ENCODE peak calls at places on chromosomes 11 and 22, in four cellular contexts. H, A, G and N are unnamed samples.
A peak's percentile ranks its signal among the peaks of the same experiment; 100 is the strongest.

GRCh38 chr11:105000167-105000566 is 22.8 kb downstream of the CASP5 start:
- DNase-seq in H (no peak), G (no peak), A (no peak), N (no peak)

GRCh38 chr11:45390407-45390806 is 104.3 kb upstream of the SYT13 start:
- DNase-seq in G (no peak), H (no peak), A (no peak), N (no peak)

GRCh38 chr11:46106530-46107407 is 14.5 kb downstream of the PHF21A start:
- DNase-seq in G (no peak), A (peak; percentile 75), H (peak; percentile 63), N (no peak)

GRCh38 chr22:23242473-23243001 is 62.2 kb downstream of the BCR start:
- DNase-seq in H (no peak), A (peak; percentile 76), G (no peak), N (no peak)

GRCh38 chr11:8732748-8733241 is 50.2 kb downstream of the RPL27A start:
- DNase-seq in G (no peak), A (no peak), H (no peak), N (no peak)

GRCh38 chr11:9577032-9577431 is 3.6 kb downstream of the WEE1 start:
- DNase-seq in G (no peak), H (no peak), A (no peak), N (no peak)

GRCh38 chr22:42868751-42869251 is 11.7 kb upstream of the ARFGAP3 start:
- DNase-seq in A (no peak), H (no peak), G (no peak), N (no peak)

GRCh38 chr11:102062106-102062505 is 14.9 kb downstream of the CFAP300 start:
- DNase-seq in H (no peak), G (no peak), A (no peak), N (no peak)

GRCh38 chr11:67629386-67630229 is at the start of gene NUDT8:
- DNase-seq in A (peak; percentile 95), H (peak; percentile 87), G (peak; percentile 51), N (peak; percentile 88)

GRCh38 chr11:134339756-134340155 is 8.0 kb downstream of the GLB1L2 start:
- DNase-seq in G (no peak), H (no peak), A (no peak), N (no peak)

GRCh38 chr22:35971418-35972119 is 57.1 kb downstream of the RBFOX2 start:
- DNase-seq in G (no peak), A (no peak), H (no peak), N (no peak)

GRCh38 chr11:116605543-116605942 is 167.2 kb downstream of the BUD13 start:
- DNase-seq in G (no peak), H (peak; percentile 37), A (peak; percentile 62), N (peak; percentile 42)
- TF ChIP-seq SPI1 in G (no peak), H (no peak), A (no peak), N (no peak)

DNA sequence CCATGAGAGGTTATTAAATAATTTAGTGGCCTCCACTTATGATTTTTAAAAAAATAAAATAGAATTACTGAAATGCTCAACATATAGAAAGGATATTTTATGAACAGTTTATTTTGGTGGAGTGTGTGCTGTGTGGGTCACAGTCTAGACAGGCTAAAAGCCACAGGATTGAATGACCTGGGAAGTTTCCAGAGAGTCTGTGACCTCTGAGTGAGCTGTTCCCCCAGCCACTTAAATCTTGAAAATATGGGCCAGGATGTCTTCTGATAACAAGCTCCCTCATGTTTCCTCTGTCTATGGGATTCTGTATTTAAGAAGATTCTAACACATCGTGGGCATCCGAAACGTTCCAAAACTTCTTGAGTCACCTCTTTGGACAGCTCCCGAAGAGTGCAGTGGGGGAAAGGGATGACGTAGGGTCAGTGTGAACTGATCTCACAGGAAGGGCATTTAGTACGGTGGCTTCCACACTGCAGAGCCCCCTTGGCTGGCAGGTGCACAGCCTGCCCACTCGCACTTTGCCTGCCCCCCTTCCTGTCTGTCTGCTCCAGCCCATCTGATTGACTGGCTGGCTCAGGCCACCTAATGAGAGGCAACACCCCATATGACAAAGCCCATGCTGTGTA is 97.3 kb downstream of the NTM start:
- DNase-seq in A (no peak), G (no peak), H (no peak), N (no peak)
- TF ChIP-seq SPI1 in A (no peak), G (no peak), H (no peak), N (no peak)

GRCh38 chr11:132718711-132719641 is 813.3 kb downstream of the OPCML start:
- DNase-seq in G (no peak), H (peak; percentile 33), A (no peak), N (no peak)
- TF ChIP-seq SPI1 in G (no peak), H (no peak), A (no peak), N (no peak)

GRCh38 chr11:10590516-10590915 is 22.1 kb upstream of the LYVE1 start:
- DNase-seq in H (no peak), A (no peak), G (no peak), N (no peak)
- TF ChIP-seq SPI1 in H (no peak), A (no peak), G (no peak), N (no peak)

GRCh38 chr11:92865352-92865751 is 104.1 kb upstream of the MTNR1B start:
- DNase-seq in A (no peak), H (no peak), G (no peak), N (no peak)
- TF ChIP-seq SPI1 in A (no peak), H (no peak), G (no peak), N (no peak)

DNA sequence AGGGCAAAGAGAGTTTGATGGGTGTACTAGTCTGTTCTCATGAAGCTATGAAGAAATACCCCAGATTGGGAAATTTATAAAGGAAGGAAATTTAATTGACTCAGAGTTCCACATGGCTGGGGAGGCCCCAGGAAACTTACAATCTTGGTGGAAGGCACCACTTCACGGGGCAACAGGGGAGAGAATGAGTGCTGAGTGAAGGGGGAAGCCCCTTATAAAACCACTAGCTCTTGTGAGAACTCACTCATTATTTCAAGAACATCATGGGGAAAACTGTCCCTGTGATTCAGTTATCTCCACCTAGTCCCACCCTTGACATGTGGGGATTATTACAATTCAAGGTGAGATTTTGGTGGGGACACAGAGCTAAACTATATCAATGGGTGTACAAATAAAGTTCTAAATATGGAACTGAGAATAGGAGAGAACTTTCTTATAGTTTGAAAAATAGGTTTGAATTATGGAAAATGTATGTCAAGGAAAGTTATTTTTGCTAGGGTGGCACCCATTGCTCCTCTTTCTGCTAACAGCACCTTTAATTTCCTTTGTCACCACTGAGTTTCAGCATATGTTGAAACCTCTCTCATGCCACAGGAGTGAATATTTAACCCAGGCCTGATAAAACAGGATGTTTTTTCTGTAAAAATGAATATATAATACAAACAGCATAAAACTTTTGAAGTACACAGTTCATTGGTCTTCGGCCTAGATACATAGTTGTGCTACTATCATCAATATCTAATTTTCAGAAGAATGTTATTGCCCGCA is 385.7 kb upstream of the ANO5 start:
- DNase-seq in H (no peak), G (no peak), A (no peak), N (no peak)
- TF ChIP-seq SPI1 in H (no peak), G (no peak), A (no peak), N (no peak)

GRCh38 chr22:20246368-20247009 is 21.6 kb downstream of the RTN4R start:
- DNase-seq in H (no peak), G (no peak), A (no peak), N (no peak)

GRCh38 chr22:20247608-20248171 is 20.4 kb downstream of the RTN4R start:
- DNase-seq in G (no peak), A (no peak), H (no peak), N (no peak)

GRCh38 chr22:20245577-20246367 is 22.3 kb downstream of the RTN4R start:
- DNase-seq in G (no peak), H (no peak), A (no peak), N (no peak)

GRCh38 chr22:20248461-20248959 is 19.6 kb downstream of the RTN4R start:
- DNase-seq in G (no peak), A (no peak), H (no peak), N (no peak)

DNA sequence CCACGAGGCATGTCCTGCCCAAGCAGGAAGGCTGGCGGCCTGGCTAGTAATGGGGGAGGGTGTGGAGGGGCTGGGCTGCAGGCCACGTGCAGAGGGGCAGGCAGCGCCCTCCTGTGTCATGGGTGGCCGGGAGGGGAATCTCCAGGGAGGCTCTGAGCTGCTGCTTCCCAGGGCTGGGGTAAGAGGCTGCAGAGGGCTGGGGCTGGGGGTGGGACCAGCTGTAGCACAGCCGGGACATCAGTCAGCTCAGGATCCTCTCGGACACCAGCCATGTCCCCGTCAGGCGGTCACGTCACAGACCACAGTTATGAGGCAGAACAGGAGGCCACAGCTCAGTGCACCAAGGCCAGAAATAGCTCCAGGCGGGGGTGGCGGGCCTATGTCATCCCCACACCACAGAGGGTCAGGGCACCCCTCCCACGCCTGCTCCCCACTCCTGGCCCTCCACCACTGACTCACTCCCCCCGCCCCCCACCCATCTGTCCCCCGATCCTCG is 21.1 kb downstream of the RTN4R start:
- DNase-seq in G (peak; percentile 43), A (peak; percentile 82), H (no peak), N (peak; percentile 76)
- TF ChIP-seq SPI1 in G (no peak), A (no peak), H (no peak), N (no peak)

DNA sequence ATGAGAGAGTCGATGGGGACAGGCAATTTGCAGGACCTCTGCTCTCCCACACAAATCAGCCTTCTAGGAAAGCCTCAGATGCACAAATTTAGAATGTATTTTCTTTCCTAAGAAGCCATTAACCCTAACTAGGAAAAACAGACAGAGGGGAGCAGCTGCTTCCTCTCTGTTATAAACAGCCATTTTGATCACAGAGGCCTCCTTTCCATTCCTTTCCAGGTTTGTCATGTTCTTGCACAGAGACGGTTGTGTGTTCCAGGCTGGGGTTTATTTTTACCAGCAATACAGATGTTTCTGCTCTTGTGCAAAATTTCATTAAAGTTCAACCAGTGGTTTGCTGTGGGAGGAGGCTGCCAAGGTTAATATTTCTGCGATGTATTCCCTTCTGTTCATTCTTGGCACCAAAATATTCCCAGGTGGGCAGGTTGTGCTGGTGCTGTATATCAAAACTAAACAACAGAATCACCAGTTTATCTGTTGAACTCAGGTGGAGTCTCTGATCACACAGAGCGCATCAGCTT is 90.2 kb downstream of the NAV2 start:
- DNase-seq in G (no peak), A (no peak), H (no peak), N (no peak)
- TF ChIP-seq SPI1 in G (no peak), A (no peak), H (no peak), N (no peak)